ENCODE peak calls at places on chromosomes 6 and 20, in four cellular contexts. A, E, D and P are unnamed samples. For H3K4me1 and H3K27me3, the result is how much of the 10 kb centered on the place peaks cover.

GRCh38 chr6:108746411-108746810 is 101.8 kb upstream of the ARMC2 start:
- DNase-seq in A (no peak), E (no peak), D (no peak), P (no peak)

GRCh38 chr20:49477200-49477599 is 5.3 kb downstream of the KCNB1 start:
- DNase-seq in A (no peak), E (no peak), D (no peak), P (no peak)

GRCh38 chr6:119036076-119036475 is 42.4 kb downstream of the FAM184A start:
- DNase-seq in A (no peak), E (no peak), D (no peak), P (no peak)

GRCh38 chr6:14550817-14551216 is 433.2 kb downstream of the CD83 start:
- DNase-seq in A (no peak), E (no peak), D (no peak), P (peak)

GRCh38 chr6:142653710-142654274 is 291.2 kb downstream of the HIVEP2 start:
- DNase-seq in A (no peak), E (no peak), D (no peak), P (no peak)

GRCh38 chr6:162181741-162182401 is 545.7 kb downstream of the PRKN start:
- DNase-seq in A (no peak), E (no peak), D (no peak), P (no peak)

GRCh38 chr6:37838209-37838921 is 18.8 kb downstream of the ZFAND3 start:
- DNase-seq in A (no peak), E (no peak), D (no peak), P (no peak)

GRCh38 chr20:38159949-38160756 is 4.9 kb downstream of the TGM2 start:
- DNase-seq in A (no peak), E (no peak), D (no peak), P (no peak)

GRCh38 chr6:11358904-11359840 is 126.7 kb upstream of the NEDD9 start:
- DNase-seq in A (no peak), E (no peak), D (no peak), P (no peak)

GRCh38 chr6:7080311-7080710 is 27.4 kb upstream of the RREB1 start:
- DNase-seq in A (no peak), E (no peak), D (no peak), P (no peak)

GRCh38 chr6:158631678-158632537 is 12.6 kb downstream of the DYNLT1 start:
- DNase-seq in A (peak), E (peak), D (no peak), P (peak)

DNA sequence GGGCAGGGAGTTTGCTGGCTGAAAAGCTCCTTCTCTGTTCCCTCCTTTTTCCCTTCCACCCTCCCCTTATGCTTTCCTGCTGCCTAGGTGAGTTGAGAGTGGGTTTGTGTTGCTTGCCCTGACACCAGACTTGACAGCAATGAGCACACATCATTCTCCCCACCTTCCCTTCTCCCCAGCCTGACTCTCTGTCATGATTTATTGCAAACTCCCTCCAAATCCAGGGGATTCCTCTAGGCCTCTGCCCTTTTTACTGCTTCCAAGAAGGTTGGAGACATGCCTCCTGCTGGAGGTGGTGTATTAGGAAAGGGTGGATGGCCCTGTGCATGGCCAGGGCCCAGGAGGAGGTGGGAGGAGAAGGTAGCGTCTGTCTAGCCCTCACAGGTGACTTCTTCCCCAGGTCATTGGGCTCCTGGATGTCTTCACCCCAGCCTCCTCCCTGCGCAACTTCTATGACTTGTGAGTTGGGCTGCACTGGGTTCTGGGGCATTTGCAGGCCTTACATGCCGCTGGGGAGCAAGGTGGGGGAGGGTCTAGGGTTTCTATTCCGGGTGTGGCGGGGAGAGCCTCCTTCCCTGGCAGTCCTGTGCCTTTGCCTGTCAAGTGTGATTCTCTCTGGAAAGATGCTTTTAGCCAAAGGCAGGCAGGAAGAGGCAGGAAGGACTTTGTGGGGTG is 2.0 kb downstream of the MAPK13 start:
- DNase-seq in A (peak), E (no peak), D (no peak), P (no peak)
- H3K4me3 ChIP-seq in A (no peak), E (no peak), D (no peak), P (no peak)

DNA sequence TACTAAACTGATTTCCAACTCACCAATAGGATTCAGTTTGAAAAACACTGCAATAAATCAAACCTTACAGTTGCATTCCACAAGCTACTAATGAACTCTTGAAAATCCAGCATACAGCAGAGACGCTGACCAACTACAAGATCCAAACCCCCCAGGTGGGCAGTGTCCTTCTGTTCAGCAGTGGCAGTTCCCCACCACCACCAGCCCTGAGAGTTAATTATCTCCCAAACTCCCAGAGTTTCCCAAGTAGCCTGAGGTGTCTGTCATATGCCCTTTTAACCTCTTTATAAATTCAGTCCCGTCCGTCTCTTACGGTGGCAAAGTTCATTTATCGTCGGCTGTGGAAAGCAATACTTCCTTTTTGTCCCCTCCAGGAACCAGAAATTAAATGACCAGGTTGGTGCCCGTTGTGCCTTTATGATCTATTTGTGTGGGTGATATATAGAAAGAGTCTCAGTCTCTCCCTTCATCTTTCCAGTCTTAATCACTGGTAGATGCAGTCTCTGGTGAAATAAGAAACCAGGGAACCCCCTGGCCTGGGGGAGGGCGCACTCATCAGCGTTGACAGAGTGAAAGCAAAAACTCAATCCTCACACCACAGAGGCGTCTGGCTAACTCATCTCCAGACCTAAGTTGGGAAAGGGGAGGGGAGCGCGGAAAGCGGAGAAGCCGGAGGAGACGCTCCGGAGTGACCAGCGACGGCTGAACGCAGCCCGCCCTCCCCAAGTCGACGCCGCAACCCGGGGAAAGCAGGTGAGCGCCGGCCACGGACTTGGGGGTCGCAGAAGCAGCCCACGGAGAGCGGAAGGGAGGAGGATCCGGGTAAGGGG is 717 bp downstream of the MRPL14 start:
- DNase-seq in A (no peak), E (no peak), D (peak), P (peak)
- H3K4me1 ChIP-seq in A (under half), E (under half), D (under half), P (under half)

GRCh38 chr6:16481680-16482079 is 243.3 kb downstream of the GMPR start:
- DNase-seq in A (no peak), E (no peak), D (no peak), P (no peak)

GRCh38 chr6:16482702-16483314 is 244.4 kb downstream of the GMPR start:
- DNase-seq in A (no peak), E (no peak), D (no peak), P (no peak)

GRCh38 chr6:16486661-16487060 is 248.3 kb downstream of the GMPR start:
- DNase-seq in A (no peak), E (no peak), D (no peak), P (no peak)

GRCh38 chr6:16480780-16481179 is 242.4 kb downstream of the GMPR start:
- DNase-seq in A (no peak), E (no peak), D (no peak), P (no peak)

GRCh38 chr6:16483315-16483875 is 245.0 kb downstream of the GMPR start:
- DNase-seq in A (no peak), E (no peak), D (no peak), P (no peak)
- H3K27me3 ChIP-seq in A (under half), E (under half), D (under half), P (under half)

DNA sequence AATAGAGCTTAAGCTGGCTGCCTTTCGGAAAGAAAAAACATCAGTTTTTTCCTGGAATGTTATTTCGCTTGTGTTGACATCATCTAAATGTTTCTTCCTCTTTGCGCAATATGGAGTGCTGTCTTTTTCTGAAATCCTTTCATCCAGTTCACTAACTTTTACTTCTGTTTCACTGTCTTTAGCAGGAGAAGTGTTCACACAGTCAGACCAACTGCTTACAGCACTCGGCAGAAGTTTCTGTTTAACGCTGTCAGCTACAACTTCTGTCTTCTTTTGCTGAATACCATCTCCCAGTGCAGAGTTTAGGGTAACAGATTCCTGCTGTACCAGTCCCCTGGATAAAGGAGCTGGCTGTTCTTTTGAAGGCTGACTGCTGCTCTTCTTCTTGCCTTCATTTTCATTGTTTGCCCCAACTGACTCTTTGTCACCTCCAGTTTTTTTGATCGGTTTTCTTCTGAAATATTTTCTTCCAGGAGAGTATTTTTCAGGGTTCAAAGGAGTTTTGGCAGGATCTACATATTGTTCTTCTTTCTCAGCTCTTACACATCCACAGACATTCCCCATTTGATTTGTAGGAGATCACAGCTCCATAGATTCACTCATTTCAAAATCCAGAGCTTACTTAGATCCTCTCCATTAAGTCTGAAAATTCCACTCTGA is 50.0 kb upstream of the DST start:
- DNase-seq in A (no peak), E (no peak), D (no peak), P (no peak)
- H3K4me3 ChIP-seq in A (peak), E (peak), D (no peak), P (peak)

DNA sequence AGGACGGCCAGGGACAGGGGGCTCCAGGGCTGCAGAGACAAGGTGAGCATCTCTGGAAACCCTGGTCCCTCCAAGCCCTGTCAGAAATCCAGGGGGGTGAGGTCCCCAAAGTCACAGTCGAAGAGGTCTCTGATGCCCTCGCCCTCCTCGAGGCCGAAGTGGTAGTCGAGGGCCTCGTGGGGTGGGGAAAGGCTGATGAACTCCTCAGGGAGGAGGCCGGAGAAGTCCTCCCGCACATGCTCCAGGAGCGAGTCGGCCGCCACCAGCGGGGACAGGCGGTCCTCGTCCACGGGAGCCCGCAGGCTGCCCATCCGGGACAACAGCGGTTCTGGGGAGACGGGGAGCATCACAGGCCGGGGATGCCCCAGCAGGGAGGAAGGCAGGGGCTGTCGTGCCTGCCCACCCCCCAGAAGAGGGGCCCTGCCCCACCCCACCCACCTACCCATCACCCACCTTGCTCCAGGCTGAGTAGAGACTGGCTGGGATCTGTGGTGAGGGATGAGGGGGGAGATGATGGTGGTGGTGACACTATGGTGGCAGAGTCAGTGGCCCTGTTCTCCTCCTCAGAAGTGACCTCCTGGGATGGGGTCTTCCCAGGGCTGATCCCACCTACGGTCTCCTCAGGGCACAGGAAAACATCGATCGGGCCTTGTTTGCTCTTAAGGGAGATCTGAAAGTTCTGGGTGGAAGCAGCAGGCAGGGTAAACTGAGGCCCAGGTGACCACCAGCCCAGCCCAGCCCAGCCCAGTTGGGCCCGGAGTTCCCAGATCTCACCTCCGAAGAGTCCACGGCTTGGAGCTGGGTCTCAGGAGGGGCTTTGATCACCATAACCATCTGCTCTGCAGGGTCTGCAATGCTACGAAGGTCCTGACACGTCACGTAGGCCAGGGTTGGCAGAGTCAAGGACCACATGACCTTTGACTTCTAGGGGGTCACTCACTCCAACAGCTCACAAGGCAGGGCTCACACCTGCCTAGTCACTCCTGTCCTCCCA is 2.7 kb upstream of the NECAB3 start:
- DNase-seq in A (peak), E (no peak), D (no peak), P (no peak)
- H3K4me1 ChIP-seq in A (under half), E (under half), D (under half), P (under half)